ENCODE peak calls at places on chromosomes 7 and 10, in six cellular contexts. W, R, F, X, Q and J are unnamed samples.
A peak's percentile ranks its signal among the peaks of the same experiment; 100 is the strongest.

GRCh38 chr7:44639701-44640321 is 33.4 kb downstream of the OGDH start:
- DNase-seq in W (no peak), R (no peak), F (no peak), X (peak; percentile 57), Q (no peak), J (no peak)

GRCh38 chr7:32251659-32252058 is 181.5 kb upstream of the PDE1C start:
- DNase-seq in W (no peak), R (no peak), F (no peak), X (no peak), Q (no peak), J (no peak)

GRCh38 chr7:917255-918117 is 37.0 kb downstream of the ADAP1 start:
- DNase-seq in W (peak; percentile 31), R (no peak), F (peak; percentile 3), X (no peak), Q (no peak), J (peak; percentile 9)

GRCh38 chr10:29757551-29758297 is 123.0 kb upstream of the SVIL start:
- DNase-seq in W (no peak), R (no peak), F (no peak), X (no peak), Q (no peak), J (no peak)

GRCh38 chr10:79387974-79388850 is 40.9 kb downstream of the PPIF start:
- DNase-seq in W (no peak), R (no peak), F (peak; percentile 6), X (peak; percentile 7), Q (no peak), J (no peak)

GRCh38 chr7:28621369-28621807 is 209.1 kb downstream of the CREB5 start:
- DNase-seq in W (no peak), R (no peak), F (no peak), X (no peak), Q (no peak), J (no peak)

GRCh38 chr7:101162551-101163280 is 2.7 kb downstream of the VGF start:
- DNase-seq in W (peak; percentile 74), R (no peak), F (peak; percentile 40), X (no peak), Q (no peak), J (no peak)

GRCh38 chr10:94489107-94489506 is 56.5 kb upstream of the HELLS start:
- DNase-seq in W (no peak), R (no peak), F (no peak), X (no peak), Q (no peak), J (no peak)

GRCh38 chr10:72104472-72105097 is 16.2 kb upstream of the SPOCK2 start:
- DNase-seq in W (no peak), R (no peak), F (no peak), X (no peak), Q (no peak), J (no peak)

GRCh38 chr10:80498039-80498832 is 39.5 kb upstream of the SH2D4B start:
- DNase-seq in W (no peak), R (peak; percentile 3), F (no peak), X (no peak), Q (no peak), J (no peak)

GRCh38 chr7:41333506-41333905 is 369.4 kb downstream of the INHBA start:
- DNase-seq in W (no peak), R (no peak), F (no peak), X (no peak), Q (no peak), J (no peak)

GRCh38 chr7:1742555-1743303 is 72.7 kb downstream of the ELFN1 start:
- DNase-seq in W (no peak), R (peak; percentile 50), F (peak; percentile 74), X (no peak), Q (no peak), J (no peak)

GRCh38 chr7:22810843-22811242 is 11.8 kb downstream of the TOMM7 start:
- DNase-seq in W (no peak), R (no peak), F (no peak), X (no peak), Q (no peak), J (no peak)

GRCh38 chr10:118800920-118801319 is 46.1 kb upstream of the CACUL1 start:
- DNase-seq in W (peak; percentile 58), R (no peak), F (no peak), X (peak; percentile 48), Q (no peak), J (no peak)

GRCh38 chr10:78038105-78038504 is 4.4 kb downstream of the RPS24 start:
- DNase-seq in W (no peak), R (no peak), F (no peak), X (no peak), Q (no peak), J (no peak)

GRCh38 chr7:4479367-4480039 is 202.6 kb upstream of the FOXK1 start:
- DNase-seq in W (no peak), R (no peak), F (no peak), X (no peak), Q (peak; percentile 18), J (no peak)

GRCh38 chr7:96686305-96686704 is 23.3 kb downstream of the SEM1 start:
- DNase-seq in W (no peak), R (no peak), F (no peak), X (no peak), Q (no peak), J (no peak)

GRCh38 chr7:5705318-5705717 is 76.1 kb downstream of the RNF216 start:
- DNase-seq in W (no peak), R (no peak), F (no peak), X (no peak), Q (no peak), J (no peak)

GRCh38 chr10:3398825-3399646 is 226.5 kb upstream of the PITRM1 start:
- DNase-seq in W (peak; percentile 48), R (no peak), F (peak; percentile 38), X (peak; percentile 55), Q (no peak), J (peak; percentile 51)

GRCh38 chr7:137958593-137959431 is 43.1 kb downstream of the CREB3L2 start:
- DNase-seq in W (no peak), R (no peak), F (no peak), X (no peak), Q (no peak), J (no peak)

GRCh38 chr7:80548790-80549530 is 37.1 kb upstream of the GNAT3 start:
- DNase-seq in W (no peak), R (no peak), F (no peak), X (no peak), Q (no peak), J (no peak)

GRCh38 chr10:129532838-129533237 is 65.8 kb downstream of the MGMT start:
- DNase-seq in W (no peak), R (no peak), F (no peak), X (no peak), Q (no peak), J (peak; percentile 72)
- H3K27ac ChIP-seq in W (no peak overlapping the region), R (no peak overlapping the region), F (no peak overlapping the region), X (peak overlapping the region; percentile 28), Q (no peak overlapping the region), J (no peak overlapping the region)

GRCh38 chr7:157941210-157941609 is 604.4 kb downstream of the DNAJB6 start:
- DNase-seq in W (no peak), R (no peak), F (no peak), X (no peak), Q (no peak), J (no peak)

GRCh38 chr7:157937432-157937831 is 600.6 kb downstream of the DNAJB6 start:
- DNase-seq in W (no peak), R (no peak), F (no peak), X (no peak), Q (no peak), J (no peak)

GRCh38 chr7:157940497-157940896 is 603.7 kb downstream of the DNAJB6 start:
- DNase-seq in W (no peak), R (no peak), F (no peak), X (no peak), Q (no peak), J (no peak)

GRCh38 chr7:157938211-157938610 is 601.4 kb downstream of the DNAJB6 start:
- DNase-seq in W (no peak), R (no peak), F (no peak), X (no peak), Q (no peak), J (no peak)

DNA sequence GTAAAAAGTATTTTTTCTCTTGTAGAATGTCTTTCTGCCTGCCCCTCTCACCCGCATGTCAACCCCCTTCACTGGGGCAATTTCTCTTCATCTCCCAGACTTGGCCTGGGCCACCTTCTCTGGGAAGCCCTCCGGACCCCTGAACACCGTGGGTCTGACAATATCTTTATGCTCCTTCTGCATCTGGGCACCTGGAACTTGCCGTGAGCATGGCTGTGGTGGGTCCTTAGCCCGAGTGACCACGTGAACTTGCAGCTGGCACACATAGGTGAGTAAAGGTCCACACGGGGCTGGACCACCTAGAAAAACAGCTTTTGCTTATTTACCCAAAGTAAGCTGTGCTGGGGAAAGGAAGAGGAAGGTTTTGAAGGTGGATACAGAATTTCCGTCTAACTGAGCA is 600.2 kb downstream of the DNAJB6 start:
- DNase-seq in W (no peak), R (no peak), F (no peak), X (no peak), Q (no peak), J (no peak)
- H3K9me3 ChIP-seq in W (no peaks in the 10 kb centered on the region), R (peaks cover 8% of the 10 kb centered on the region), F (no peaks in the 10 kb centered on the region), X (no peaks in the 10 kb centered on the region), Q (peaks cover 14% of the 10 kb centered on the region), J (peaks cover 21% of the 10 kb centered on the region)

GRCh38 chr7:154675560-154675959 is 327.4 kb downstream of the PAXIP1 start:
- DNase-seq in W (no peak), R (no peak), F (no peak), X (no peak), Q (no peak), J (no peak)

GRCh38 chr7:154674191-154674590 is 328.7 kb downstream of the PAXIP1 start:
- DNase-seq in W (no peak), R (no peak), F (no peak), X (no peak), Q (no peak), J (no peak)

GRCh38 chr7:154677454-154677853 is 325.5 kb downstream of the PAXIP1 start:
- DNase-seq in W (no peak), R (no peak), F (no peak), X (no peak), Q (no peak), J (no peak)

GRCh38 chr7:154676422-154677073 is 326.4 kb downstream of the PAXIP1 start:
- DNase-seq in W (no peak), R (no peak), F (no peak), X (no peak), Q (no peak), J (no peak)

DNA sequence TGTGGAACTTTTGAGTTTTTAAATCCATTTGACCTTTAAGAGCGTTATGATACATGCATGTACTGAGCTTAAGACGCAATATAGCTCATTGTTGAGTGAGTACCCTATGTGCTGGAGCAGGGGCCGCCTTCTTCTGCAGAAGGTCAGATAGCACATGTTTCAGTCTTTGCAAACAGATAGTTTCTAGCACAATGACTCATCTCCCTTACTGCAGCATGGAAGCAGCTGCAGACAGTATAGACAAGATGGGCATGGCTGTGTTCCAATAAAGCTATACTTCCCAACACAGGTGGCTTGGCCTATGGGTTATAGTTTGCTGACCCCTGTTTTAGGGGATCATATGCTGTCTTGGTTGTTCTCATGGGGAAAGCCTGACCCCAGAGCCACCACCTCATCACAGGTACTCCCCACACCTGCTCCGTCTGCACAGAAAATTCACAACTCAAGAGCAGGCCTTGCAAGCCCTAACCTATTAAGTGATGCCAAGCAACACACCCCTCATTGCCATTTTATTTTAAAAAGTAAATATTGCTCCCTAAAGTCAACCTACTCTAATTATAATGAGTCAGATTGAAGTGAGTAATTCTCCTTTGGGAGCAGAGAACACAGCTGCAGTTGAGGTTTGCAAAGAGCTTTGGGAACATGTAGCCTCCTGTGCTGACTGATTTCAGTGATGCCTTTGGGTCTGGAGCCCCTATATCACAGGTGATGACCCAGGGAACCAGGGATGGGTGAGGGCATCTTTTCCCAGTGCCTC is 330.1 kb downstream of the PAXIP1 start:
- DNase-seq in W (no peak), R (no peak), F (no peak), X (no peak), Q (no peak), J (no peak)
- H3K27ac ChIP-seq in W (no peak overlapping the region), R (no peak overlapping the region), F (no peak overlapping the region), X (no peak overlapping the region), Q (no peak overlapping the region), J (no peak overlapping the region)

GRCh38 chr7:157543791-157544190 is 207.0 kb downstream of the DNAJB6 start:
- DNase-seq in W (peak; percentile 22), R (no peak), F (no peak), X (no peak), Q (no peak), J (no peak)
- H3K9me3 ChIP-seq in W (no peaks in the 10 kb centered on the region), R (no peaks in the 10 kb centered on the region), F (no peaks in the 10 kb centered on the region), X (no peaks in the 10 kb centered on the region), Q (no peaks in the 10 kb centered on the region), J (no peaks in the 10 kb centered on the region)